ENCODE peak calls at places on chromosomes 3 and 15, in four cellular contexts. One of them, this sample, is unnamed.
A peak's percentile ranks its signal among the peaks of the same experiment; 100 is the strongest.

GRCh38 chr3:16810013-16810412 is 74.7 kb upstream of the PLCL2 start:
- DNase-seq in heart left ventricle: no peak
- DNase-seq in neuronal stem cell: no peak
- DNase-seq in GM23338: no peak
- DNase-seq in this sample: no peak

GRCh38 chr3:32076566-32076965 is 29.9 kb upstream of the GPD1L start:
- DNase-seq in heart left ventricle: no peak
- DNase-seq in neuronal stem cell: no peak
- DNase-seq in GM23338: no peak
- DNase-seq in this sample: no peak

GRCh38 chr15:38610748-38611147 is 46.1 kb upstream of the RASGRP1 start:
- DNase-seq in heart left ventricle: no peak
- DNase-seq in neuronal stem cell: no peak
- DNase-seq in GM23338: no peak
- DNase-seq in this sample: peak; percentile 50

GRCh38 chr3:108416111-108416869 is 94.1 kb downstream of the MYH15 start:
- DNase-seq in heart left ventricle: no peak
- DNase-seq in neuronal stem cell: no peak
- DNase-seq in GM23338: no peak
- DNase-seq in this sample: no peak

GRCh38 chr3:11624161-11624560 is 19.6 kb downstream of the VGLL4 start:
- DNase-seq in heart left ventricle: no peak
- DNase-seq in neuronal stem cell: no peak
- DNase-seq in GM23338: no peak
- DNase-seq in this sample: no peak

GRCh38 chr15:58346361-58346760 is 85.4 kb upstream of the LIPC start:
- DNase-seq in heart left ventricle: no peak
- DNase-seq in neuronal stem cell: no peak
- DNase-seq in GM23338: peak; percentile 62
- DNase-seq in this sample: no peak

GRCh38 chr15:68352401-68353062 is 75.0 kb downstream of the FEM1B start:
- DNase-seq in heart left ventricle: peak; percentile 31
- DNase-seq in neuronal stem cell: no peak
- DNase-seq in GM23338: no peak
- DNase-seq in this sample: peak; percentile 68

GRCh38 chr3:123281929-123282328 is 80.2 kb downstream of the SEC22A start:
- DNase-seq in heart left ventricle: no peak
- DNase-seq in neuronal stem cell: no peak
- DNase-seq in GM23338: no peak
- DNase-seq in this sample: no peak

GRCh38 chr3:47421741-47422649 is 41.2 kb downstream of the PTPN23 start:
- DNase-seq in heart left ventricle: peak; percentile 85
- DNase-seq in neuronal stem cell: no peak
- DNase-seq in GM23338: no peak
- DNase-seq in this sample: no peak

GRCh38 chr3:155560594-155560993 is 184.3 kb downstream of the PLCH1 start:
- DNase-seq in heart left ventricle: no peak
- DNase-seq in neuronal stem cell: peak; percentile 1
- DNase-seq in GM23338: no peak
- DNase-seq in this sample: no peak

GRCh38 chr3:119181765-119182164 is 8.4 kb downstream of the UPK1B start:
- DNase-seq in heart left ventricle: no peak
- DNase-seq in neuronal stem cell: no peak
- DNase-seq in GM23338: peak; percentile 22
- DNase-seq in this sample: no peak

GRCh38 chr3:119326976-119327375 is 32.8 kb downstream of the ARHGAP31 start:
- DNase-seq in heart left ventricle: no peak
- DNase-seq in neuronal stem cell: no peak
- DNase-seq in GM23338: no peak
- DNase-seq in this sample: no peak

GRCh38 chr3:42651248-42652091 is 2.0 kb upstream of the ZBTB47 start:
- DNase-seq in heart left ventricle: no peak
- DNase-seq in neuronal stem cell: no peak
- DNase-seq in GM23338: no peak
- DNase-seq in this sample: no peak

GRCh38 chr3:143674100-143674968 is 173.9 kb downstream of the SLC9A9 start:
- DNase-seq in heart left ventricle: peak; percentile 63
- DNase-seq in neuronal stem cell: peak; percentile 78
- DNase-seq in GM23338: peak; percentile 80
- DNase-seq in this sample: peak; percentile 88

GRCh38 chr3:119457260-119457659 is 6.2 kb downstream of the TMEM39A start:
- DNase-seq in heart left ventricle: no peak
- DNase-seq in neuronal stem cell: no peak
- DNase-seq in GM23338: no peak
- DNase-seq in this sample: no peak

GRCh38 chr15:98858610-98859023 is 149.0 kb downstream of the PGPEP1L start:
- DNase-seq in heart left ventricle: no peak
- DNase-seq in neuronal stem cell: no peak
- DNase-seq in GM23338: no peak
- DNase-seq in this sample: no peak

GRCh38 chr3:132448211-132448961 is 31.1 kb downstream of the DNAJC13 start:
- DNase-seq in heart left ventricle: peak; percentile 71
- DNase-seq in neuronal stem cell: no peak
- DNase-seq in GM23338: no peak
- DNase-seq in this sample: peak; percentile 37

GRCh38 chr3:173747427-173747826 is 349.9 kb downstream of the NLGN1 start:
- DNase-seq in heart left ventricle: no peak
- DNase-seq in neuronal stem cell: no peak
- DNase-seq in GM23338: no peak
- DNase-seq in this sample: no peak

GRCh38 chr3:182138388-182138787 is 426.7 kb downstream of the SOX2 start:
- DNase-seq in heart left ventricle: no peak
- DNase-seq in neuronal stem cell: no peak
- DNase-seq in GM23338: no peak
- DNase-seq in this sample: peak; percentile 77

GRCh38 chr15:62472616-62473299 is 307.7 kb upstream of the C2CD4B start:
- DNase-seq in heart left ventricle: peak; percentile 78
- DNase-seq in neuronal stem cell: no peak
- DNase-seq in GM23338: no peak
- DNase-seq in this sample: peak; percentile 76

GRCh38 chr3:11641316-11641682 is 2.4 kb downstream of the VGLL4 start:
- DNase-seq in heart left ventricle: no peak
- DNase-seq in neuronal stem cell: no peak
- DNase-seq in GM23338: no peak
- DNase-seq in this sample: no peak

GRCh38 chr3:86937306-86937791 is 53.6 kb downstream of the VGLL3 start:
- DNase-seq in heart left ventricle: peak; percentile 41
- DNase-seq in neuronal stem cell: no peak
- DNase-seq in GM23338: no peak
- DNase-seq in this sample: peak; percentile 12

GRCh38 chr3:98778852-98779379 is 15.8 kb downstream of the ST3GAL6 start:
- DNase-seq in heart left ventricle: no peak
- DNase-seq in neuronal stem cell: no peak
- DNase-seq in GM23338: no peak
- DNase-seq in this sample: no peak

GRCh38 chr15:31390777-31391486 is 64.3 kb downstream of the KLF13 start:
- DNase-seq in heart left ventricle: no peak
- DNase-seq in neuronal stem cell: no peak
- DNase-seq in GM23338: no peak
- DNase-seq in this sample: no peak

GRCh38 chr15:78182821-78183220 is 33.7 kb downstream of the IDH3A start:
- DNase-seq in heart left ventricle: no peak
- DNase-seq in neuronal stem cell: no peak
- DNase-seq in GM23338: no peak
- DNase-seq in this sample: no peak